ENCODE peak calls at places on chromosomes 7 and 10, in five cellular contexts. P is spleen, Q is nephron progenitor cell, X is heart left ventricle, A is heart right ventricle. R is an unnamed sample.

GRCh38 chr10:104344219-104344618 is 6.0 kb upstream of the ITPRIP start:
- DNase-seq in A (no peak), P (no peak), X (no peak), Q (no peak), R (no peak)

GRCh38 chr10:101284171-101285092 is 55.2 kb upstream of the LBX1 start:
- DNase-seq in A (no peak), P (no peak), Q (peak), X (no peak), R (no peak)

GRCh38 chr10:119421887-119422684 is 120.4 kb downstream of the RGS10 start:
- DNase-seq in X (no peak), P (no peak), A (no peak), Q (no peak), R (no peak)

GRCh38 chr10:71216751-71217265 is 4.4 kb downstream of the UNC5B start:
- DNase-seq in A (no peak), X (no peak), Q (no peak), P (peak), R (no peak)

GRCh38 chr10:3755440-3756359 is 29.3 kb downstream of the KLF6 start:
- DNase-seq in A (no peak), P (no peak), Q (no peak), X (no peak), R (peak)

GRCh38 chr10:132518572-132519381 is 18.8 kb upstream of the INPP5A start:
- DNase-seq in P (peak), A (peak), Q (peak), X (peak), R (no peak)

GRCh38 chr10:27661511-27662286 is 83.9 kb downstream of the MKX start:
- DNase-seq in X (no peak), Q (no peak), P (no peak), A (no peak), R (no peak)

GRCh38 chr7:121313220-121313792 is 15.5 kb upstream of the WNT16 start:
- DNase-seq in X (no peak), Q (no peak), P (no peak), A (no peak), R (no peak)

GRCh38 chr7:73668103-73668937 is 689 bp downstream of the VPS37D start:
- DNase-seq in X (no peak), Q (no peak), A (no peak), P (peak), R (no peak)

GRCh38 chr10:32207544-32207943 is 139.4 kb downstream of the EPC1 start:
- DNase-seq in X (peak), A (peak), P (no peak), Q (peak), R (no peak)

GRCh38 chr10:451021-451471 is 238.4 kb downstream of the DIP2C start:
- DNase-seq in Q (no peak), X (no peak), P (peak), A (no peak), R (no peak)

GRCh38 chr10:52249850-52250395 is 64.2 kb upstream of the DKK1 start:
- DNase-seq in A (no peak), X (no peak), P (no peak), Q (no peak), R (no peak)

GRCh38 chr10:59273453-59273852 is 88.9 kb downstream of the FAM13C start:
- DNase-seq in A (no peak), Q (no peak), X (no peak), P (no peak), R (no peak)

GRCh38 chr10:78306358-78306757 is 272.7 kb downstream of the RPS24 start:
- DNase-seq in X (no peak), P (peak), Q (no peak), A (no peak), R (peak)

GRCh38 chr7:5523052-5523711 is 99.5 kb upstream of the TNRC18 start:
- DNase-seq in P (no peak), X (no peak), A (no peak), Q (no peak), R (no peak)

GRCh38 chr7:4302203-4302905 is 379.7 kb upstream of the FOXK1 start:
- DNase-seq in P (peak), X (no peak), Q (no peak), A (no peak), R (peak)

GRCh38 chr10:102449321-102450123 is 1.8 kb downstream of the C10orf95 start:
- DNase-seq in X (peak), A (peak), Q (peak), P (peak), R (no peak)

GRCh38 chr7:80165177-80165576 is 30.5 kb downstream of the GNAI1 start:
- DNase-seq in X (no peak), P (no peak), A (no peak), Q (no peak), R (no peak)

GRCh38 chr10:47381427-47382379 is 2.4 kb downstream of the ZNF488 start:
- DNase-seq in X (peak), A (no peak), Q (no peak), P (no peak), R (peak)

GRCh38 chr7:20834656-20835055 is 48.0 kb upstream of the SP8 start:
- DNase-seq in X (no peak), P (no peak), Q (no peak), A (no peak), R (no peak)
- TF ChIP-seq CTCF in X (no peak), P (no peak), Q (peak), A (no peak), R (no peak)

DNA sequence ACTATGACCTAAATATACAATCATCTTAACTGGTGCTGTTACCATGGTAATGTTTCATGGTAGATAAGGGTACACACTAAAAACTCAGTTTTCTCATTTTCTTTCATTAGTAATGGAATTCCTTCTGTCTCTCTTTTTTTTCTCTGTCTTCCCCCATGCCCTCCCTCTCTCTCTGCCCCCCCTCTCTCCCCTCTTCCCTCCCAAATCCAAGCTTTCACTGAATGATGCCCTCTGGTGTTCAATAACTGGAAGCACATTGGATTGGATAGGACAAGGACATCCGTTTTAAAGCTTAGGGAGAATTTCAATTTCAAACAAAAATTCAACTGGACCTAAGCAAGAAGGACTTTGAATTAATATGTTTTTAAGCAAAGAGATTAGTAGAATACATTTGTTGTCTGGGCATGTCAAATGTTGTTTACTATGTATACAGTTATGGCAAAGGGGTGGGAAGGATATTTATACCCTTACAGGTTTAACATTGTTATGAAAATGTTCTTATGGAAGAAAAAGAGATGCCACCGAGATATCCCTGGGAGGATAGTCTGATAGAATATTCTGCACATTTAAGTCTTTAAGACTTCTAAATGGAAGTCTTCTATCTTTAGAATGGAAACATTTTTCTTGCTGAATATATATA is 6.1 kb downstream of the CHRM2 start:
- DNase-seq in Q (no peak), P (no peak), X (no peak), A (no peak), R (no peak)
- TF ChIP-seq CTCF in Q (peak), P (peak), X (no peak), A (peak), R (peak)

GRCh38 chr10:24935504-24936292 is 16.7 kb downstream of the PRTFDC1 start:
- DNase-seq in X (no peak), Q (no peak), A (no peak), P (no peak), R (no peak)
- TF ChIP-seq CTCF in X (no peak), Q (no peak), A (no peak), P (no peak), R (no peak)

DNA sequence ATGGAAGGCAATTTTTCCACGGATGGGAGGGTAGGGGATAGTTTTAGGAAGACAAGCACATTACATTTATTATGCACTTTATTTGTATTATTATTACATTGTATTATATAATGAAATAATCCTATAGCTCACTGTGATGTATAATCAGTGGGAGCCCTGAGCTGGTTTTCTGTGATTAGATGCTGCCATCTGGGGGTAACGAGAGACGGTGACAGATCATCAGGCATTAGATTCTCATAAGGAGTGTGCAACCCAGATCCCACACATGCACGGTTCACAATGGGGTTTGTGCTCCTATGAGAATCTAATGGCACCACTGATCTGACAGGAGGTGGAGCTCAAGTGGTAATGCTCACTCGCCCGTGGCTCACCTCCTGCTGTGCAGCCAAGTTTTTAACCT is 103.9 kb upstream of the STK17A start:
- DNase-seq in X (no peak), Q (no peak), P (no peak), A (no peak), R (no peak)
- TF ChIP-seq CTCF in X (no peak), Q (no peak), P (no peak), A (no peak), R (no peak)

R was measured in osteocyte.